ENCODE peak calls at places on chromosome 19, in four cellular contexts. H, W, L and E are unnamed samples.

GRCh38 chr19:2769218-2769617 is 13.9 kb downstream of the SGTA start:
- DNase-seq in H (no peak), L (no peak), W (no peak), E (no peak)

GRCh38 chr19:21396121-21396520 is 812 bp upstream of the ZNF493 start:
- DNase-seq in L (no peak), W (no peak), H (no peak), E (no peak)

GRCh38 chr19:39448271-39448670 is 2.9 kb downstream of the SUPT5H start:
- DNase-seq in W (no peak), H (no peak), L (no peak), E (no peak)

GRCh38 chr19:48490980-48491792 is 20.4 kb downstream of the LMTK3 start:
- DNase-seq in W (peak; percentile 79), H (no peak), L (peak; percentile 51), E (no peak)

GRCh38 chr19:38079926-38080380 is 144.1 kb downstream of the DPF1 start:
- DNase-seq in W (no peak), H (peak; percentile 81), L (peak; percentile 44), E (no peak)

GRCh38 chr19:42466521-42467436 is 24.0 kb upstream of the CXCL17 start:
- DNase-seq in L (no peak), H (no peak), W (no peak), E (no peak)

GRCh38 chr19:3034845-3035541 is 5.9 kb upstream of the TLE2 start:
- DNase-seq in L (no peak), H (no peak), W (no peak), E (no peak)

GRCh38 chr19:55426042-55426441 is 17.1 kb downstream of the SHISA7 start:
- DNase-seq in H (no peak), W (no peak), L (no peak), E (no peak)

GRCh38 chr19:16631465-16631864 is 3.5 kb upstream of the MED26 start:
- DNase-seq in W (no peak), L (no peak), H (no peak), E (no peak)

GRCh38 chr19:1079566-1080111 is 12.7 kb downstream of the ARHGAP45 start:
- DNase-seq in W (peak; percentile 72), L (no peak), H (no peak), E (no peak)

GRCh38 chr19:38216785-38217746 is 7.0 kb downstream of the DPF1 start:
- DNase-seq in L (no peak), H (no peak), W (no peak), E (no peak)

GRCh38 chr19:19782783-19783182 is 38.8 kb downstream of the ZNF506 start:
- DNase-seq in W (no peak), H (no peak), L (no peak), E (no peak)

GRCh38 chr19:45766919-45767346 is 2.1 kb downstream of the SIX5 start:
- DNase-seq in H (no peak), W (no peak), L (peak; percentile 46), E (no peak)

GRCh38 chr19:926595-927043 is 784 bp downstream of the ARID3A start:
- DNase-seq in W (peak; percentile 85), L (peak; percentile 55), H (no peak), E (no peak)

GRCh38 chr19:39179754-39180153 is 17.0 kb upstream of the NCCRP1 start:
- DNase-seq in L (no peak), W (no peak), H (no peak), E (no peak)

GRCh38 chr19:43518051-43518450 is 8.9 kb downstream of the ETHE1 start:
- DNase-seq in H (no peak), W (no peak), L (no peak), E (no peak)

GRCh38 chr19:23377276-23377675 is 18.0 kb downstream of the ZNF91 start:
- DNase-seq in H (no peak), L (no peak), W (no peak), E (no peak)

GRCh38 chr19:11138659-11139526 is 16.7 kb downstream of the SPC24 start:
- DNase-seq in H (peak; percentile 51), L (peak; percentile 61), W (peak; percentile 72), E (peak; percentile 92)

GRCh38 chr19:48624067-48624594 is 4.8 kb downstream of the SPHK2 start:
- DNase-seq in W (peak; percentile 99), H (peak; percentile 99), L (peak; percentile 99), E (peak; percentile 98)

GRCh38 chr19:35740423-35741215 is 1.6 kb downstream of the IGFLR1 start:
- DNase-seq in W (peak; percentile 99), H (peak; percentile 97), L (peak; percentile 99), E (peak; percentile 99)

GRCh38 chr19:35738887-35739229 is 3.4 kb downstream of the IGFLR1 start:
- DNase-seq in H (no peak), L (no peak), W (no peak), E (no peak)

GRCh38 chr19:35738021-35738886 is 4.0 kb downstream of the IGFLR1 start:
- DNase-seq in W (no peak), H (no peak), L (no peak), E (no peak)

GRCh38 chr19:35740108-35740422 is 2.2 kb downstream of the IGFLR1 start:
- DNase-seq in H (no peak), W (no peak), L (no peak), E (no peak)

GRCh38 chr19:35739275-35740107 is 2.8 kb downstream of the IGFLR1 start:
- DNase-seq in W (no peak), H (no peak), L (no peak), E (no peak)
- H3K27ac ChIP-seq in W (peak overlapping the region; percentile 88), H (no peak overlapping the region), L (peak overlapping the region; percentile 48), E (peak overlapping the region; percentile 87)

DNA sequence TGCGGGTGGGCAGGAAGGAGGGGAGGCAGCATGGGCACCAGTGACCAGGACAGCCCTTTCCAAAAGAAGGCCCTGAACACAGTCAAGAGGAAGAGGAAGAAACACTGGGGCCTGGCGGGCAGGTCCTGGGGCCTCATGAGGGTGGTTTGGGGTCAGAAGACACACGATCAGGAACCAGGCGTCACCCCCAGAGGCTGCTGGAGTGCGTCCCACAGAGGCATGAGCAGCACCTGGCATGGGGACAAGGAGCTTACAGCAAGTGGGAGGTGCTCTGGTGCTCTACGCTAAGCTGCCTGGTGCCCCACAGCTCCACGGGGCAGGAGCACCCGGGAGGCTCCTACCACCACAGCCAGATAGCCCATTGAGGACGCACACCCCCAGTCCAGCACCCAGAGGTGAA is 20.0 kb downstream of the ELL start:
- DNase-seq in H (no peak), W (no peak), L (peak; percentile 66), E (no peak)
- H3K27ac ChIP-seq in H (no peak overlapping the region), W (peak overlapping the region; percentile 60), L (peak overlapping the region; percentile 79), E (peak overlapping the region; percentile 83)

DNA sequence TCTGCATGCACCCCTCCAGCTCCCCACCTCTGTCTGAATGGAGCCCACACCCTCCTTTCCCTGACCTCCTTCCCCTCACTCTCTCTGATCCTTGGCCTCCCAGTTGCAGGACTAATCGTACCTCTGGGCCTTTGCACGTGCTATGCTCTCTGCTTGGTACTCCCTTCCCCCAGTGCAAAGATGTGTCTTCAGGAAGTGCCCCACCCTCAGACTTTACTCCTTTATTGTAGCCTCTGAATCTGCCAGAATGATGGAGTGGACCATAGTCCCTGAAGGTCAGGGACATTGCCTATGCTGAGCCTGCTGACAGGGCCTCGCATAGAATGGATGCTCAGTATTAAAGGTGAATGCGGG is 1.3 kb upstream of the JUND start:
- DNase-seq in W (no peak), L (no peak), H (no peak), E (no peak)
- H3K27ac ChIP-seq in W (peak overlapping the region; percentile 99), L (peak overlapping the region; percentile 100), H (peak overlapping the region; percentile 94), E (peak overlapping the region; percentile 96)

DNA sequence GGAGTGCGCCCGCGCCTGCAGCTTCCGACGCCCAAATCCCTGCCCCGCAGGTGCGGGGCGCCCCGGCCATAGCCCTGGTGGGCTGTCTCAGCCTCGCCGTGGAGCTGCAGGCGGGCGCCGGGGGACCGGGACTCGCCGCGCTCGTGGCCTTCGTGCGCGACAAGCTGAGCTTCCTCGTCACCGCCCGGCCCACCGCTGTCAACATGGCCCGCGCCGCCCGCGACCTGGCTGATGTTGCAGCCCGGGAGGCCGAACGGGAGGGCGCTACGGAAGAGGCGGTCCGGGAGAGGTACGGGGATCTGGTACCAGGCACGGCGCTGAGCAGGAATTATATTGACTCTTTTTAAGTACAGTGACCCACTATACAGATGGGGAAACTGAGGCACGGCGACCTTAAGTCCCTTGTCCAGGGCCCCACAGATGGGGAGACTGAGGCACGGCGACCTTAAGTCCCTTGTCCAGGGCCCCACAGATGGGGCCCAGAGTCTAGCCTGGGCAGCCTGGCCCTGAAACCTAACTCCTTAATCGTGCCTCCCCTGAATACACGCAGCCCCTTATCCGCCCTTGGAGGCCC is 586 bp downstream of the MRI1 start:
- DNase-seq in W (peak; percentile 72), L (peak; percentile 36), H (no peak), E (no peak)
- H3K27ac ChIP-seq in W (peak overlapping the region; percentile 72), L (peak overlapping the region; percentile 63), H (no peak overlapping the region), E (peak overlapping the region; percentile 91)